ENCODE peak calls at places on chromosomes 12 and 14, in six cellular contexts. One of them, this sample, is unnamed.

GRCh38 chr12:110619534-110619953 is 5.6 kb downstream of the TCTN1 start:
- DNase-seq in HCT116: no peak
- DNase-seq in WTC11: no peak
- DNase-seq in GM12878: peak
- DNase-seq in K562: no peak
- DNase-seq in H1: no peak
- DNase-seq in this sample: no peak

GRCh38 chr14:104305511-104306449 is 167.4 kb downstream of the KIF26A start:
- DNase-seq in HCT116: no peak
- DNase-seq in WTC11: no peak
- DNase-seq in GM12878: no peak
- DNase-seq in K562: no peak
- DNase-seq in H1: no peak
- DNase-seq in this sample: no peak

GRCh38 chr12:121711925-121712461 is 559 bp upstream of the TMEM120B start:
- DNase-seq in HCT116: no peak
- DNase-seq in WTC11: peak
- DNase-seq in GM12878: no peak
- DNase-seq in K562: no peak
- DNase-seq in H1: no peak
- DNase-seq in this sample: peak

GRCh38 chr14:34029921-34030334 is 79.1 kb upstream of the EGLN3 start:
- DNase-seq in HCT116: no peak
- DNase-seq in WTC11: peak
- DNase-seq in GM12878: no peak
- DNase-seq in K562: peak
- DNase-seq in H1: peak
- DNase-seq in this sample: no peak

GRCh38 chr14:21398901-21399300 is 15.1 kb upstream of the SUPT16H start:
- DNase-seq in HCT116: no peak
- DNase-seq in WTC11: no peak
- DNase-seq in GM12878: no peak
- DNase-seq in K562: no peak
- DNase-seq in H1: no peak
- DNase-seq in this sample: no peak

GRCh38 chr14:38248629-38249028 is 7.3 kb downstream of the CLEC14A start:
- DNase-seq in HCT116: no peak
- DNase-seq in WTC11: no peak
- DNase-seq in GM12878: no peak
- DNase-seq in K562: no peak
- DNase-seq in H1: no peak
- DNase-seq in this sample: peak

GRCh38 chr14:21245813-21246212 is 23.4 kb downstream of the HNRNPC start:
- DNase-seq in HCT116: no peak
- DNase-seq in WTC11: no peak
- DNase-seq in GM12878: no peak
- DNase-seq in K562: no peak
- DNase-seq in H1: no peak
- DNase-seq in this sample: no peak

GRCh38 chr14:66634876-66635275 is 126.9 kb downstream of the GPHN start:
- DNase-seq in HCT116: no peak
- DNase-seq in WTC11: no peak
- DNase-seq in GM12878: no peak
- DNase-seq in K562: no peak
- DNase-seq in H1: no peak
- DNase-seq in this sample: peak

GRCh38 chr12:124738636-124739467 is 124.8 kb downstream of the SCARB1 start:
- DNase-seq in HCT116: no peak
- DNase-seq in WTC11: no peak
- DNase-seq in GM12878: no peak
- DNase-seq in K562: no peak
- DNase-seq in H1: no peak
- DNase-seq in this sample: peak

GRCh38 chr14:20412876-20413784 is at the start of gene TEP1:
- DNase-seq in HCT116: peak
- DNase-seq in WTC11: peak
- DNase-seq in GM12878: no peak
- DNase-seq in K562: peak
- DNase-seq in H1: peak
- DNase-seq in this sample: peak

GRCh38 chr12:119980247-119980646 is 8.8 kb upstream of the BICDL1 start:
- DNase-seq in HCT116: no peak
- DNase-seq in WTC11: no peak
- DNase-seq in GM12878: no peak
- DNase-seq in K562: no peak
- DNase-seq in H1: no peak
- DNase-seq in this sample: no peak

GRCh38 chr14:42469637-42470426 is 863.2 kb downstream of the LRFN5 start:
- DNase-seq in HCT116: no peak
- DNase-seq in WTC11: no peak
- DNase-seq in GM12878: peak
- DNase-seq in K562: no peak
- DNase-seq in H1: no peak
- DNase-seq in this sample: no peak

GRCh38 chr12:27922591-27923139 is 49.9 kb downstream of the PTHLH start:
- DNase-seq in HCT116: no peak
- DNase-seq in WTC11: no peak
- DNase-seq in GM12878: no peak
- DNase-seq in K562: no peak
- DNase-seq in H1: no peak
- DNase-seq in this sample: no peak

GRCh38 chr14:104753528-104754212 is 723 bp downstream of the SIVA1 start:
- DNase-seq in HCT116: no peak
- DNase-seq in WTC11: no peak
- DNase-seq in GM12878: no peak
- DNase-seq in K562: no peak
- DNase-seq in H1: no peak
- DNase-seq in this sample: no peak

GRCh38 chr12:52952082-52952801 is 3.3 kb downstream of the KRT18 start:
- DNase-seq in HCT116: no peak
- DNase-seq in WTC11: peak
- DNase-seq in GM12878: no peak
- DNase-seq in K562: peak
- DNase-seq in H1: no peak
- DNase-seq in this sample: no peak

GRCh38 chr12:117076410-117077372 is 22.5 kb downstream of the TESC start:
- DNase-seq in HCT116: no peak
- DNase-seq in WTC11: no peak
- DNase-seq in GM12878: no peak
- DNase-seq in K562: no peak
- DNase-seq in H1: no peak
- DNase-seq in this sample: no peak

GRCh38 chr12:69897744-69898143 is 72.7 kb downstream of the MYRFL start:
- DNase-seq in HCT116: no peak
- DNase-seq in WTC11: no peak
- DNase-seq in GM12878: no peak
- DNase-seq in K562: no peak
- DNase-seq in H1: no peak
- DNase-seq in this sample: no peak
- TF ChIP-seq ATF3 in HCT116: no peak
- TF ChIP-seq ATF3 in WTC11: no peak
- TF ChIP-seq ATF3 in GM12878: no peak
- TF ChIP-seq ATF3 in K562: no peak
- TF ChIP-seq ATF3 in H1: no peak
- TF ChIP-seq ATF3 in this sample: no peak

GRCh38 chr12:106999444-106999843 is 12.5 kb upstream of the MTERF2 start:
- DNase-seq in HCT116: no peak
- DNase-seq in WTC11: no peak
- DNase-seq in GM12878: no peak
- DNase-seq in K562: no peak
- DNase-seq in H1: no peak
- DNase-seq in this sample: no peak
- TF ChIP-seq ATF3 in HCT116: no peak
- TF ChIP-seq ATF3 in WTC11: no peak
- TF ChIP-seq ATF3 in GM12878: no peak
- TF ChIP-seq ATF3 in K562: no peak
- TF ChIP-seq ATF3 in H1: no peak
- TF ChIP-seq ATF3 in this sample: no peak

GRCh38 chr12:2161478-2161877 is 108.7 kb downstream of the CACNA1C start:
- DNase-seq in HCT116: no peak
- DNase-seq in WTC11: no peak
- DNase-seq in GM12878: no peak
- DNase-seq in K562: no peak
- DNase-seq in H1: no peak
- DNase-seq in this sample: no peak
- TF ChIP-seq ATF3 in HCT116: no peak
- TF ChIP-seq ATF3 in WTC11: no peak
- TF ChIP-seq ATF3 in GM12878: no peak
- TF ChIP-seq ATF3 in K562: no peak
- TF ChIP-seq ATF3 in H1: no peak
- TF ChIP-seq ATF3 in this sample: no peak

DNA sequence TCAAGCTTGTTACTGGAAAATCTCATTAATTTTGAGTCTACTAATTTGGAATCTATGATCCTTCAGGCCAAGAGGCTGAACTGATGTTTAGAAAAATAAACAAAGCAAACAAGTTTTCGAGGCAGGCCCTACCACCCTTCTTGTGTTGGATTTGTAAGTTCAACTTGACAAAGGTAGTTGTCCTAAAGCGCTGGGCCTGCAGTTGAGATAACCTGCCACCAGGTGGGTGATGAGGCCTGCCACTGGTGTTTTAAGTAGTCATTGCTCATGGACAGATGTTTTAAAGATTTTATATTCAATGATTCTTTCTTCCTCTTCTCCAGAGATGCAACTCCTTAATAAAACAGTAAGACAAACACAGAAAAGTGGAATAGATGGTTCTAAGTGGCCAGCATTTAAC is 19.4 kb downstream of the ACVRL1 start:
- DNase-seq in HCT116: peak
- DNase-seq in WTC11: peak
- DNase-seq in GM12878: no peak
- DNase-seq in K562: peak
- DNase-seq in H1: no peak
- DNase-seq in this sample: peak
- TF ChIP-seq ATF3 in HCT116: no peak
- TF ChIP-seq ATF3 in WTC11: no peak
- TF ChIP-seq ATF3 in GM12878: no peak
- TF ChIP-seq ATF3 in K562: no peak
- TF ChIP-seq ATF3 in H1: no peak
- TF ChIP-seq ATF3 in this sample: no peak

GRCh38 chr12:79566452-79566851 is 124.3 kb downstream of the PAWR start:
- DNase-seq in HCT116: no peak
- DNase-seq in WTC11: no peak
- DNase-seq in GM12878: no peak
- DNase-seq in K562: no peak
- DNase-seq in H1: no peak
- DNase-seq in this sample: peak
- TF ChIP-seq ATF3 in HCT116: no peak
- TF ChIP-seq ATF3 in WTC11: no peak
- TF ChIP-seq ATF3 in GM12878: no peak
- TF ChIP-seq ATF3 in K562: no peak
- TF ChIP-seq ATF3 in H1: no peak
- TF ChIP-seq ATF3 in this sample: no peak

GRCh38 chr14:37037636-37038387 is 134.6 kb downstream of the SLC25A21 start:
- DNase-seq in HCT116: no peak
- DNase-seq in WTC11: no peak
- DNase-seq in GM12878: no peak
- DNase-seq in K562: no peak
- DNase-seq in H1: no peak
- DNase-seq in this sample: peak
- TF ChIP-seq ATF3 in HCT116: no peak
- TF ChIP-seq ATF3 in WTC11: no peak
- TF ChIP-seq ATF3 in GM12878: no peak
- TF ChIP-seq ATF3 in K562: no peak
- TF ChIP-seq ATF3 in H1: no peak
- TF ChIP-seq ATF3 in this sample: no peak

GRCh38 chr12:82187595-82187994 is 170.6 kb downstream of the CCDC59 start:
- DNase-seq in HCT116: no peak
- DNase-seq in WTC11: no peak
- DNase-seq in GM12878: no peak
- DNase-seq in K562: no peak
- DNase-seq in H1: no peak
- DNase-seq in this sample: no peak

GRCh38 chr12:82184844-82185243 is 173.3 kb downstream of the CCDC59 start:
- DNase-seq in HCT116: no peak
- DNase-seq in WTC11: no peak
- DNase-seq in GM12878: no peak
- DNase-seq in K562: no peak
- DNase-seq in H1: no peak
- DNase-seq in this sample: no peak

GRCh38 chr12:82176761-82177490 is 181.3 kb downstream of the CCDC59 start:
- DNase-seq in HCT116: no peak
- DNase-seq in WTC11: no peak
- DNase-seq in GM12878: no peak
- DNase-seq in K562: no peak
- DNase-seq in H1: no peak
- DNase-seq in this sample: no peak

GRCh38 chr12:82186282-82186681 is 171.9 kb downstream of the CCDC59 start:
- DNase-seq in HCT116: no peak
- DNase-seq in WTC11: no peak
- DNase-seq in GM12878: no peak
- DNase-seq in K562: no peak
- DNase-seq in H1: no peak
- DNase-seq in this sample: no peak

GRCh38 chr12:82182601-82183000 is 175.6 kb downstream of the CCDC59 start:
- DNase-seq in HCT116: no peak
- DNase-seq in WTC11: no peak
- DNase-seq in GM12878: no peak
- DNase-seq in K562: no peak
- DNase-seq in H1: no peak
- DNase-seq in this sample: no peak
- TF ChIP-seq ATF3 in HCT116: no peak
- TF ChIP-seq ATF3 in WTC11: no peak
- TF ChIP-seq ATF3 in GM12878: no peak
- TF ChIP-seq ATF3 in K562: no peak
- TF ChIP-seq ATF3 in H1: no peak
- TF ChIP-seq ATF3 in this sample: no peak

GRCh38 chr14:90559811-90560492 is 163.1 kb downstream of the CALM1 start:
- DNase-seq in HCT116: no peak
- DNase-seq in WTC11: no peak
- DNase-seq in GM12878: no peak
- DNase-seq in K562: peak
- DNase-seq in H1: no peak
- DNase-seq in this sample: no peak
- TF ChIP-seq ATF3 in HCT116: no peak
- TF ChIP-seq ATF3 in WTC11: no peak
- TF ChIP-seq ATF3 in GM12878: no peak
- TF ChIP-seq ATF3 in K562: no peak
- TF ChIP-seq ATF3 in H1: no peak
- TF ChIP-seq ATF3 in this sample: no peak

DNA sequence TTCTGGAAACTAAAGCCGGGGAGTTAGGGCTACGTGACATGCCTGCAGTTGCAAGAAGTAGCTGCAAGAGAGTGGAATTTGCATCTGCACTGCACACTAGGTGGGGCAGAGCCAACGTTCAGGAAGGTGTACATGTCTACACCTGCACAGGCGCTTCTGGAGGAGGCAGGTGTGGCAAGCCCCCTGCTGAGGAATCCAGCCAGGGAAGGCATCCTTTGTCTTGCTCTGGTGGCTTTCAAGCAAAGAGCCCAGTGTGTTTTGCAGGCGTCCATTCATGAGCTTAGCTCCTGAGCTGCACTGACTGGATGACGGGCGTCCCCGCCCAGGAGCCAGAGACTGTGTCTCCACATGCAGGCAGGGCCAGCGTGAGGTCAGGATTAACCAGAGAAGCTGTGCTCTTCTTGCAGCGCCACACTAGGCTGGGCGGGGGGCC is 116.3 kb downstream of the ZFP36L1 start:
- DNase-seq in HCT116: no peak
- DNase-seq in WTC11: no peak
- DNase-seq in GM12878: no peak
- DNase-seq in K562: no peak
- DNase-seq in H1: no peak
- DNase-seq in this sample: peak
- TF ChIP-seq ATF3 in HCT116: no peak
- TF ChIP-seq ATF3 in WTC11: no peak
- TF ChIP-seq ATF3 in GM12878: no peak
- TF ChIP-seq ATF3 in K562: no peak
- TF ChIP-seq ATF3 in H1: no peak
- TF ChIP-seq ATF3 in this sample: no peak

This sample was measured in HepG2.